ENCODE peak calls at places on chromosomes 4 and X, in six cellular contexts. One of them, this sample, is unnamed.

GRCh38 chr4:155703486-155704227 is 37.0 kb downstream of the GUCY1A1 start:
- DNase-seq in stimulated activated CD8-positive, alpha-beta memory T cell treated with anti-CD3 and anti-CD28 coated beads, Interleukin-12 subunit alpha, Interleukin-12 subunit beta, amount 100 ng/mL, for 4 hours: no peak
- DNase-seq in activated CD4-positive, alpha-beta T cell treated with anti-CD3 and anti-CD28 coated beads, Interleukin-2, amount 10 ng/mL, durations not matched to agents 7 days and 5 days: no peak
- DNase-seq in H54: no peak
- DNase-seq in A172: peak; percentile 41
- DNase-seq in amniotic stem cell: no peak
- DNase-seq in this sample: no peak

GRCh38 chr4:93788712-93789111 is 39.8 kb upstream of the ATOH1 start:
- DNase-seq in stimulated activated CD8-positive, alpha-beta memory T cell treated with anti-CD3 and anti-CD28 coated beads, Interleukin-12 subunit alpha, Interleukin-12 subunit beta, amount 100 ng/mL, for 4 hours: no peak
- DNase-seq in activated CD4-positive, alpha-beta T cell treated with anti-CD3 and anti-CD28 coated beads, Interleukin-2, amount 10 ng/mL, durations not matched to agents 7 days and 5 days: no peak
- DNase-seq in H54: no peak
- DNase-seq in A172: peak; percentile 18
- DNase-seq in amniotic stem cell: no peak
- DNase-seq in this sample: peak; percentile 30

GRCh38 chr4:8726344-8726851 is 133.8 kb downstream of the CPZ start:
- DNase-seq in stimulated activated CD8-positive, alpha-beta memory T cell treated with anti-CD3 and anti-CD28 coated beads, Interleukin-12 subunit alpha, Interleukin-12 subunit beta, amount 100 ng/mL, for 4 hours: no peak
- DNase-seq in activated CD4-positive, alpha-beta T cell treated with anti-CD3 and anti-CD28 coated beads, Interleukin-2, amount 10 ng/mL, durations not matched to agents 7 days and 5 days: peak; percentile 3
- DNase-seq in H54: no peak
- DNase-seq in A172: peak; percentile 8
- DNase-seq in amniotic stem cell: no peak
- DNase-seq in this sample: no peak

GRCh38 chr4:85475631-85476233 is 782 bp downstream of the ARHGAP24 start:
- DNase-seq in stimulated activated CD8-positive, alpha-beta memory T cell treated with anti-CD3 and anti-CD28 coated beads, Interleukin-12 subunit alpha, Interleukin-12 subunit beta, amount 100 ng/mL, for 4 hours: no peak
- DNase-seq in activated CD4-positive, alpha-beta T cell treated with anti-CD3 and anti-CD28 coated beads, Interleukin-2, amount 10 ng/mL, durations not matched to agents 7 days and 5 days: no peak
- DNase-seq in H54: no peak
- DNase-seq in A172: no peak
- DNase-seq in amniotic stem cell: no peak
- DNase-seq in this sample: no peak

GRCh38 chrX:132533409-132533808 is 44.6 kb upstream of the MBNL3 start:
- DNase-seq in stimulated activated CD8-positive, alpha-beta memory T cell treated with anti-CD3 and anti-CD28 coated beads, Interleukin-12 subunit alpha, Interleukin-12 subunit beta, amount 100 ng/mL, for 4 hours: no peak
- DNase-seq in activated CD4-positive, alpha-beta T cell treated with anti-CD3 and anti-CD28 coated beads, Interleukin-2, amount 10 ng/mL, durations not matched to agents 7 days and 5 days: no peak
- DNase-seq in H54: no peak
- DNase-seq in A172: no peak
- DNase-seq in amniotic stem cell: no peak
- DNase-seq in this sample: no peak

GRCh38 chrX:2609431-2610238 is 81.5 kb upstream of the CD99 start:
- DNase-seq in stimulated activated CD8-positive, alpha-beta memory T cell treated with anti-CD3 and anti-CD28 coated beads, Interleukin-12 subunit alpha, Interleukin-12 subunit beta, amount 100 ng/mL, for 4 hours: no peak
- DNase-seq in activated CD4-positive, alpha-beta T cell treated with anti-CD3 and anti-CD28 coated beads, Interleukin-2, amount 10 ng/mL, durations not matched to agents 7 days and 5 days: no peak
- DNase-seq in H54: no peak
- DNase-seq in A172: peak; percentile 45
- DNase-seq in amniotic stem cell: no peak
- DNase-seq in this sample: no peak

GRCh38 chr4:61068745-61069144 is 131.4 kb upstream of the ADGRL3 start:
- DNase-seq in stimulated activated CD8-positive, alpha-beta memory T cell treated with anti-CD3 and anti-CD28 coated beads, Interleukin-12 subunit alpha, Interleukin-12 subunit beta, amount 100 ng/mL, for 4 hours: no peak
- DNase-seq in activated CD4-positive, alpha-beta T cell treated with anti-CD3 and anti-CD28 coated beads, Interleukin-2, amount 10 ng/mL, durations not matched to agents 7 days and 5 days: no peak
- DNase-seq in H54: no peak
- DNase-seq in A172: peak; percentile 62
- DNase-seq in amniotic stem cell: no peak
- DNase-seq in this sample: no peak

GRCh38 chr4:109574443-109574850 is 14.4 kb downstream of the MCUB start:
- DNase-seq in stimulated activated CD8-positive, alpha-beta memory T cell treated with anti-CD3 and anti-CD28 coated beads, Interleukin-12 subunit alpha, Interleukin-12 subunit beta, amount 100 ng/mL, for 4 hours: no peak
- DNase-seq in activated CD4-positive, alpha-beta T cell treated with anti-CD3 and anti-CD28 coated beads, Interleukin-2, amount 10 ng/mL, durations not matched to agents 7 days and 5 days: peak; percentile 20
- DNase-seq in H54: no peak
- DNase-seq in A172: no peak
- DNase-seq in amniotic stem cell: no peak
- DNase-seq in this sample: peak; percentile 30

GRCh38 chr4:28167411-28167810 is 1306.8 kb downstream of the STIM2 start:
- DNase-seq in stimulated activated CD8-positive, alpha-beta memory T cell treated with anti-CD3 and anti-CD28 coated beads, Interleukin-12 subunit alpha, Interleukin-12 subunit beta, amount 100 ng/mL, for 4 hours: no peak
- DNase-seq in activated CD4-positive, alpha-beta T cell treated with anti-CD3 and anti-CD28 coated beads, Interleukin-2, amount 10 ng/mL, durations not matched to agents 7 days and 5 days: no peak
- DNase-seq in H54: no peak
- DNase-seq in A172: no peak
- DNase-seq in amniotic stem cell: no peak
- DNase-seq in this sample: no peak

GRCh38 chr4:139853309-139853708 is 187.7 kb downstream of the MGST2 start:
- DNase-seq in stimulated activated CD8-positive, alpha-beta memory T cell treated with anti-CD3 and anti-CD28 coated beads, Interleukin-12 subunit alpha, Interleukin-12 subunit beta, amount 100 ng/mL, for 4 hours: no peak
- DNase-seq in activated CD4-positive, alpha-beta T cell treated with anti-CD3 and anti-CD28 coated beads, Interleukin-2, amount 10 ng/mL, durations not matched to agents 7 days and 5 days: no peak
- DNase-seq in H54: no peak
- DNase-seq in A172: no peak
- DNase-seq in amniotic stem cell: no peak
- DNase-seq in this sample: no peak

GRCh38 chrX:127129510-127129909 is 310.0 kb downstream of the PRR32 start:
- DNase-seq in stimulated activated CD8-positive, alpha-beta memory T cell treated with anti-CD3 and anti-CD28 coated beads, Interleukin-12 subunit alpha, Interleukin-12 subunit beta, amount 100 ng/mL, for 4 hours: no peak
- DNase-seq in activated CD4-positive, alpha-beta T cell treated with anti-CD3 and anti-CD28 coated beads, Interleukin-2, amount 10 ng/mL, durations not matched to agents 7 days and 5 days: no peak
- DNase-seq in H54: no peak
- DNase-seq in A172: no peak
- DNase-seq in amniotic stem cell: no peak
- DNase-seq in this sample: no peak